ENCODE peak calls at places on chromosomes 11 and 22, in four cellular contexts. One of them, this sample, is unnamed.

GRCh38 chr22:30564766-30565118 is 9.7 kb downstream of the GAL3ST1 start:
- DNase-seq in psoas muscle: no peak
- DNase-seq in fibroblast of the aortic adventitia: no peak
- DNase-seq in dorsolateral prefrontal cortex: no peak
- DNase-seq in this sample: no peak

GRCh38 chr11:95767498-95767897 is 22.1 kb downstream of the FAM76B start:
- DNase-seq in psoas muscle: no peak
- DNase-seq in fibroblast of the aortic adventitia: peak
- DNase-seq in dorsolateral prefrontal cortex: no peak
- DNase-seq in this sample: peak

GRCh38 chr11:66068923-66069714 is 953 bp upstream of the PACS1 start:
- DNase-seq in psoas muscle: no peak
- DNase-seq in fibroblast of the aortic adventitia: peak
- DNase-seq in dorsolateral prefrontal cortex: no peak
- DNase-seq in this sample: peak

GRCh38 chr11:75762885-75763284 is 5.7 kb upstream of the DGAT2 start:
- DNase-seq in psoas muscle: peak
- DNase-seq in fibroblast of the aortic adventitia: peak
- DNase-seq in dorsolateral prefrontal cortex: no peak
- DNase-seq in this sample: peak

GRCh38 chr22:36467946-36468345 is 13.5 kb downstream of the TXN2 start:
- DNase-seq in psoas muscle: peak
- DNase-seq in fibroblast of the aortic adventitia: peak
- DNase-seq in dorsolateral prefrontal cortex: no peak
- DNase-seq in this sample: peak

GRCh38 chr11:134405841-134406240 is 6.2 kb downstream of the B3GAT1 start:
- DNase-seq in psoas muscle: no peak
- DNase-seq in fibroblast of the aortic adventitia: no peak
- DNase-seq in dorsolateral prefrontal cortex: no peak
- DNase-seq in this sample: no peak

GRCh38 chr11:587978-588380 is 11.7 kb downstream of the PHRF1 start:
- DNase-seq in psoas muscle: no peak
- DNase-seq in fibroblast of the aortic adventitia: peak
- DNase-seq in dorsolateral prefrontal cortex: no peak
- DNase-seq in this sample: peak

GRCh38 chr11:108370990-108371389 is 96.3 kb downstream of the C11orf65 start:
- DNase-seq in psoas muscle: no peak
- DNase-seq in fibroblast of the aortic adventitia: no peak
- DNase-seq in dorsolateral prefrontal cortex: no peak
- DNase-seq in this sample: no peak

GRCh38 chr22:48851933-48852549 is 975.6 kb downstream of the BRD1 start:
- DNase-seq in psoas muscle: no peak
- DNase-seq in fibroblast of the aortic adventitia: no peak
- DNase-seq in dorsolateral prefrontal cortex: no peak
- DNase-seq in this sample: no peak

GRCh38 chr22:23969071-23969470 is 2.4 kb downstream of the DDTL start:
- DNase-seq in psoas muscle: no peak
- DNase-seq in fibroblast of the aortic adventitia: no peak
- DNase-seq in dorsolateral prefrontal cortex: no peak
- DNase-seq in this sample: no peak

GRCh38 chr11:91859666-91860065 is 365.0 kb upstream of the FAT3 start:
- DNase-seq in psoas muscle: no peak
- DNase-seq in fibroblast of the aortic adventitia: no peak
- DNase-seq in dorsolateral prefrontal cortex: no peak
- DNase-seq in this sample: no peak

GRCh38 chr11:110076388-110076965 is 16.7 kb upstream of the ZC3H12C start:
- DNase-seq in psoas muscle: no peak
- DNase-seq in fibroblast of the aortic adventitia: no peak
- DNase-seq in dorsolateral prefrontal cortex: no peak
- DNase-seq in this sample: peak

GRCh38 chr11:117881217-117881616 is 4.8 kb upstream of the FXYD6 start:
- DNase-seq in psoas muscle: no peak
- DNase-seq in fibroblast of the aortic adventitia: no peak
- DNase-seq in dorsolateral prefrontal cortex: no peak
- DNase-seq in this sample: no peak

GRCh38 chr11:61546663-61547062 is 34.2 kb downstream of the SYT7 start:
- DNase-seq in psoas muscle: no peak
- DNase-seq in fibroblast of the aortic adventitia: no peak
- DNase-seq in dorsolateral prefrontal cortex: no peak
- DNase-seq in this sample: no peak

GRCh38 chr11:73218106-73218829 is at the start of gene P2RY2:
- DNase-seq in psoas muscle: peak
- DNase-seq in fibroblast of the aortic adventitia: no peak
- DNase-seq in dorsolateral prefrontal cortex: no peak
- DNase-seq in this sample: peak

GRCh38 chr11:63445720-63446119 is 45.2 kb downstream of the PLAAT5 start:
- DNase-seq in psoas muscle: no peak
- DNase-seq in fibroblast of the aortic adventitia: peak
- DNase-seq in dorsolateral prefrontal cortex: no peak
- DNase-seq in this sample: peak

GRCh38 chr11:119493712-119494111 is 70.7 kb upstream of the THY1 start:
- DNase-seq in psoas muscle: no peak
- DNase-seq in fibroblast of the aortic adventitia: peak
- DNase-seq in dorsolateral prefrontal cortex: no peak
- DNase-seq in this sample: peak

GRCh38 chr11:66976048-66976467 is 954 bp downstream of the C11orf86 start:
- DNase-seq in psoas muscle: no peak
- DNase-seq in fibroblast of the aortic adventitia: no peak
- DNase-seq in dorsolateral prefrontal cortex: no peak
- DNase-seq in this sample: no peak

GRCh38 chr11:84990141-84990540 is 637.0 kb downstream of the DLG2 start:
- DNase-seq in psoas muscle: no peak
- DNase-seq in fibroblast of the aortic adventitia: no peak
- DNase-seq in dorsolateral prefrontal cortex: no peak
- DNase-seq in this sample: no peak

GRCh38 chr22:29481265-29482000 is 1.4 kb downstream of the NEFH start:
- DNase-seq in psoas muscle: no peak
- DNase-seq in fibroblast of the aortic adventitia: no peak
- DNase-seq in dorsolateral prefrontal cortex: no peak
- DNase-seq in this sample: peak

GRCh38 chr11:95705485-95706124 is 84.0 kb downstream of the FAM76B start:
- DNase-seq in psoas muscle: peak
- DNase-seq in fibroblast of the aortic adventitia: peak
- DNase-seq in dorsolateral prefrontal cortex: peak
- DNase-seq in this sample: peak

GRCh38 chr11:10670099-10670498 is 23.5 kb downstream of the IRAG1 start:
- DNase-seq in psoas muscle: no peak
- DNase-seq in fibroblast of the aortic adventitia: no peak
- DNase-seq in dorsolateral prefrontal cortex: no peak
- DNase-seq in this sample: no peak

GRCh38 chr11:65479184-65480145 is 19.4 kb upstream of the MALAT1 start:
- DNase-seq in psoas muscle: peak
- DNase-seq in fibroblast of the aortic adventitia: peak
- DNase-seq in dorsolateral prefrontal cortex: no peak
- DNase-seq in this sample: peak

GRCh38 chr11:123235117-123235686 is 40.2 kb upstream of the CLMP start:
- DNase-seq in psoas muscle: peak
- DNase-seq in fibroblast of the aortic adventitia: peak
- DNase-seq in dorsolateral prefrontal cortex: no peak
- DNase-seq in this sample: no peak

GRCh38 chr11:116790167-116791001 is 1.3 kb downstream of the APOA5 start:
- DNase-seq in psoas muscle: peak
- DNase-seq in fibroblast of the aortic adventitia: no peak
- DNase-seq in dorsolateral prefrontal cortex: no peak
- DNase-seq in this sample: no peak

GRCh38 chr11:118340437-118340836 is 2.1 kb downstream of the CD3D start:
- DNase-seq in psoas muscle: no peak
- DNase-seq in fibroblast of the aortic adventitia: no peak
- DNase-seq in dorsolateral prefrontal cortex: no peak
- DNase-seq in this sample: no peak

GRCh38 chr11:15473954-15474837 is 359.5 kb downstream of the INSC start:
- DNase-seq in psoas muscle: no peak
- DNase-seq in fibroblast of the aortic adventitia: no peak
- DNase-seq in dorsolateral prefrontal cortex: no peak
- DNase-seq in this sample: no peak

GRCh38 chr11:15471028-15471708 is 356.4 kb downstream of the INSC start:
- DNase-seq in psoas muscle: no peak
- DNase-seq in fibroblast of the aortic adventitia: no peak
- DNase-seq in dorsolateral prefrontal cortex: no peak
- DNase-seq in this sample: no peak

GRCh38 chr11:15468471-15468870 is 353.7 kb downstream of the INSC start:
- DNase-seq in psoas muscle: no peak
- DNase-seq in fibroblast of the aortic adventitia: no peak
- DNase-seq in dorsolateral prefrontal cortex: no peak
- DNase-seq in this sample: no peak

GRCh38 chr11:15471709-15472404 is 357.1 kb downstream of the INSC start:
- DNase-seq in psoas muscle: no peak
- DNase-seq in fibroblast of the aortic adventitia: no peak
- DNase-seq in dorsolateral prefrontal cortex: no peak
- DNase-seq in this sample: no peak

GRCh38 chr11:15472405-15472799 is 357.7 kb downstream of the INSC start:
- DNase-seq in psoas muscle: no peak
- DNase-seq in fibroblast of the aortic adventitia: no peak
- DNase-seq in dorsolateral prefrontal cortex: no peak
- DNase-seq in this sample: no peak
- H3K4me3 ChIP-seq in psoas muscle: no peak
- H3K4me3 ChIP-seq in fibroblast of the aortic adventitia: no peak
- H3K4me3 ChIP-seq in dorsolateral prefrontal cortex: no peak
- H3K4me3 ChIP-seq in this sample: no peak

GRCh38 chr11:131739243-131739882 is 368.9 kb downstream of the NTM start:
- DNase-seq in psoas muscle: no peak
- DNase-seq in fibroblast of the aortic adventitia: no peak
- DNase-seq in dorsolateral prefrontal cortex: no peak
- DNase-seq in this sample: no peak

GRCh38 chr11:131734871-131735270 is 364.5 kb downstream of the NTM start:
- DNase-seq in psoas muscle: no peak
- DNase-seq in fibroblast of the aortic adventitia: peak
- DNase-seq in dorsolateral prefrontal cortex: no peak
- DNase-seq in this sample: no peak

DNA sequence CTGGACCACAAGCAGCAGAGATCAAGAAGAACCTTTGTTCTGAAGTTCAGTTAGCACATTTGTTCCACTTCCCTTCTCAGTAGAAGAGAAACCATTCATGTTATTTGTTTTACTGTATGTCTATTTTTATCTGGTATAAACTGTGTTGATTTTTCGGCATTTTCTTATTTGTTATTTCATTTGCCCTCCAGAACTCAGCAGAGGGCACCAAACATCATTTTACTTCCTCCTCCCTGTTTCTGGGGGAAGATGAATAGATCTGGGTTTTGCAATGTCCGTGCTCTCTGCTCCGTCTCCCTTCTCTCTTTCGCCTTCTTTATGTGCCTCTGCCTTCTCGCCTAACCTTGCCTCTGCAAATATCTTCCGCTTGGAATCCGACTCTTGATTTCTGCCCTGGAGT is 366.9 kb downstream of the NTM start:
- DNase-seq in psoas muscle: no peak
- DNase-seq in fibroblast of the aortic adventitia: peak
- DNase-seq in dorsolateral prefrontal cortex: no peak
- DNase-seq in this sample: peak
- TF ChIP-seq CTCF in psoas muscle: no peak
- TF ChIP-seq CTCF in fibroblast of the aortic adventitia: peak
- TF ChIP-seq CTCF in dorsolateral prefrontal cortex: no peak
- TF ChIP-seq CTCF in this sample: peak

GRCh38 chr22:22958621-22959020 is 71.0 kb downstream of the IGLL5 start:
- DNase-seq in psoas muscle: no peak
- DNase-seq in fibroblast of the aortic adventitia: no peak
- DNase-seq in dorsolateral prefrontal cortex: no peak
- DNase-seq in this sample: no peak
- H3K4me3 ChIP-seq in psoas muscle: no peak
- H3K4me3 ChIP-seq in fibroblast of the aortic adventitia: no peak
- H3K4me3 ChIP-seq in dorsolateral prefrontal cortex: no peak
- H3K4me3 ChIP-seq in this sample: no peak

GRCh38 chr22:32175751-32176644 is 16.9 kb upstream of the C22orf42 start:
- DNase-seq in psoas muscle: no peak
- DNase-seq in fibroblast of the aortic adventitia: no peak
- DNase-seq in dorsolateral prefrontal cortex: no peak
- DNase-seq in this sample: no peak
- TF ChIP-seq CTCF in psoas muscle: no peak
- TF ChIP-seq CTCF in fibroblast of the aortic adventitia: no peak
- TF ChIP-seq CTCF in dorsolateral prefrontal cortex: no peak
- TF ChIP-seq CTCF in this sample: no peak

GRCh38 chr11:121461843-121462242 is 9.1 kb upstream of the SORL1-AS1 start:
- DNase-seq in psoas muscle: no peak
- DNase-seq in fibroblast of the aortic adventitia: no peak
- DNase-seq in dorsolateral prefrontal cortex: no peak
- DNase-seq in this sample: no peak
- H3K4me3 ChIP-seq in psoas muscle: no peak
- H3K4me3 ChIP-seq in fibroblast of the aortic adventitia: no peak
- H3K4me3 ChIP-seq in dorsolateral prefrontal cortex: no peak
- H3K4me3 ChIP-seq in this sample: no peak

GRCh38 chr11:43948341-43949185 is 6.1 kb downstream of the C11orf96 start:
- DNase-seq in psoas muscle: no peak
- DNase-seq in fibroblast of the aortic adventitia: no peak
- DNase-seq in dorsolateral prefrontal cortex: no peak
- DNase-seq in this sample: no peak
- TF ChIP-seq CTCF in psoas muscle: no peak
- TF ChIP-seq CTCF in fibroblast of the aortic adventitia: no peak
- TF ChIP-seq CTCF in dorsolateral prefrontal cortex: no peak
- TF ChIP-seq CTCF in this sample: no peak

GRCh38 chr11:1852885-1853284 is at the start of gene LSP1:
- DNase-seq in psoas muscle: peak
- DNase-seq in fibroblast of the aortic adventitia: no peak
- DNase-seq in dorsolateral prefrontal cortex: no peak
- DNase-seq in this sample: no peak
- H3K4me3 ChIP-seq in psoas muscle: peak
- H3K4me3 ChIP-seq in fibroblast of the aortic adventitia: no peak
- H3K4me3 ChIP-seq in dorsolateral prefrontal cortex: no peak
- H3K4me3 ChIP-seq in this sample: no peak

GRCh38 chr11:2777396-2777795 is 77.6 kb upstream of the KCNQ1OT1 start:
- DNase-seq in psoas muscle: peak
- DNase-seq in fibroblast of the aortic adventitia: peak
- DNase-seq in dorsolateral prefrontal cortex: peak
- DNase-seq in this sample: peak

GRCh38 chr11:2777871-2778629 is 78.3 kb upstream of the KCNQ1OT1 start:
- DNase-seq in psoas muscle: peak
- DNase-seq in fibroblast of the aortic adventitia: no peak
- DNase-seq in dorsolateral prefrontal cortex: peak
- DNase-seq in this sample: no peak

GRCh38 chr11:2779981-2780849 is 80.4 kb upstream of the KCNQ1OT1 start:
- DNase-seq in psoas muscle: peak
- DNase-seq in fibroblast of the aortic adventitia: no peak
- DNase-seq in dorsolateral prefrontal cortex: peak
- DNase-seq in this sample: no peak

GRCh38 chr11:2779499-2779980 is 79.7 kb upstream of the KCNQ1OT1 start:
- DNase-seq in psoas muscle: no peak
- DNase-seq in fibroblast of the aortic adventitia: no peak
- DNase-seq in dorsolateral prefrontal cortex: peak
- DNase-seq in this sample: no peak

GRCh38 chr11:2778630-2779498 is 79.1 kb upstream of the KCNQ1OT1 start:
- DNase-seq in psoas muscle: peak
- DNase-seq in fibroblast of the aortic adventitia: peak
- DNase-seq in dorsolateral prefrontal cortex: peak
- DNase-seq in this sample: peak
- TF ChIP-seq CTCF in psoas muscle: peak
- TF ChIP-seq CTCF in fibroblast of the aortic adventitia: no peak
- TF ChIP-seq CTCF in dorsolateral prefrontal cortex: no peak
- TF ChIP-seq CTCF in this sample: no peak

GRCh38 chr22:41096391-41096790 is 4.0 kb downstream of the EP300 start:
- DNase-seq in psoas muscle: no peak
- DNase-seq in fibroblast of the aortic adventitia: no peak
- DNase-seq in dorsolateral prefrontal cortex: no peak
- DNase-seq in this sample: no peak
- H3K4me3 ChIP-seq in psoas muscle: peak
- H3K4me3 ChIP-seq in fibroblast of the aortic adventitia: no peak
- H3K4me3 ChIP-seq in dorsolateral prefrontal cortex: no peak
- H3K4me3 ChIP-seq in this sample: no peak